ENCODE peak calls at places on chromosomes 7 and 10, in five cellular contexts. W is GM12878, O is T-helper 9 cell, M is NCI-H69, Y is COR-L47. S is an unnamed sample.

GRCh38 chr10:126628746-126629145 is 41.7 kb downstream of the C10orf90 start:
- DNase-seq in W (no peak), O (no peak), M (no peak), Y (no peak), S (no peak)

GRCh38 chr10:84820121-84820520 is 491.7 kb downstream of the CCSER2 start:
- DNase-seq in W (no peak), O (no peak), M (peak; percentile 74), Y (no peak), S (peak; percentile 1)

GRCh38 chr7:111803015-111803758 is 240.9 kb upstream of the IMMP2L start:
- DNase-seq in W (no peak), O (no peak), M (no peak), Y (no peak), S (no peak)

GRCh38 chr10:27457261-27457945 is 46.7 kb upstream of the RAB18 start:
- DNase-seq in W (no peak), O (no peak), M (no peak), Y (no peak), S (no peak)

GRCh38 chr7:152602962-152603361 is 73.0 kb downstream of the XRCC2 start:
- DNase-seq in W (no peak), O (no peak), M (no peak), Y (no peak), S (no peak)

GRCh38 chr10:130040351-130040750 is 70.3 kb downstream of the C10orf143 start:
- DNase-seq in W (no peak), O (no peak), M (no peak), Y (no peak), S (no peak)

GRCh38 chr10:62992145-62992721 is 140.9 kb upstream of the NRBF2 start:
- DNase-seq in W (peak; percentile 40), O (no peak), M (no peak), Y (no peak), S (no peak)

GRCh38 chr10:76632158-76633051 is 1005.2 kb downstream of the KCNMA1 start:
- DNase-seq in W (no peak), O (no peak), M (peak; percentile 88), Y (peak; percentile 40), S (no peak)

GRCh38 chr7:117098457-117098856 is 145.2 kb downstream of the ST7 start:
- DNase-seq in W (no peak), O (no peak), M (no peak), Y (no peak), S (no peak)

GRCh38 chr10:95035343-95036283 is 33.7 kb downstream of the CYP2C8 start:
- DNase-seq in W (no peak), O (no peak), M (no peak), Y (no peak), S (no peak)

GRCh38 chr10:100934084-100934659 is 21.4 kb downstream of the SLF2 start:
- DNase-seq in W (no peak), O (no peak), M (no peak), Y (no peak), S (no peak)

GRCh38 chr7:142948603-142949002 is 9.3 kb downstream of the LLCFC1 start:
- DNase-seq in W (no peak), O (no peak), M (no peak), Y (no peak), S (no peak)

GRCh38 chr10:103616705-103617361 is 123.3 kb downstream of the NEURL1 start:
- DNase-seq in W (no peak), O (no peak), M (no peak), Y (no peak), S (no peak)